ENCODE peak calls at places on chromosomes 12 and 14, in ten cellular contexts. Q is breast epithelium, O is prostate gland, F is WERI-Rb-1, E is psoas muscle, U is kidney, V is upper lobe of right lung, Y is transverse colon, A is astrocyte, C is lower lobe of right lung. P is an unnamed sample. For H3K9me3 and H3K36me3, the result is how much of the 10 kb centered on the place peaks cover.

GRCh38 chr12:126342866-126343265 is 1277.6 kb downstream of the AACS start:
- DNase-seq in E (no peak), O (no peak), Y (no peak), C (no peak), A (no peak), F (no peak), U (no peak), V (no peak), Q (no peak), P (no peak)

GRCh38 chr14:21071225-21072041 is 1.3 kb downstream of the ARHGEF40 start:
- DNase-seq in E (peak), V (peak), A (peak), Q (peak), C (peak), O (peak), Y (peak), F (peak), U (peak), P (peak)

GRCh38 chr14:51094282-51094821 is 553 bp downstream of the TRIM9 start:
- DNase-seq in Q (no peak), Y (no peak), A (no peak), O (no peak), V (peak), U (peak), C (peak), E (peak), F (peak), P (peak)

GRCh38 chr12:51524386-51524901 is 66.6 kb upstream of the SCN8A start:
- DNase-seq in A (no peak), V (no peak), F (no peak), C (no peak), O (no peak), E (no peak), Q (no peak), Y (no peak), U (no peak), P (peak)

GRCh38 chr14:89401241-89401640 is 15.8 kb downstream of the FOXN3 start:
- DNase-seq in Y (no peak), V (no peak), C (no peak), A (no peak), E (no peak), F (no peak), Q (no peak), O (no peak), U (no peak), P (no peak)

GRCh38 chr12:20475542-20475941 is 107.2 kb downstream of the PDE3A start:
- DNase-seq in Y (no peak), A (peak), F (no peak), O (no peak), U (no peak), V (no peak), Q (no peak), E (no peak), C (no peak), P (no peak)

GRCh38 chr12:52818376-52818775 is 4.5 kb upstream of the KRT4 start:
- DNase-seq in V (no peak), F (no peak), Y (no peak), Q (no peak), E (no peak), A (no peak), C (no peak), U (no peak), O (no peak), P (no peak)

GRCh38 chr14:23137221-23138172 is 18.4 kb upstream of the CEBPE start:
- DNase-seq in A (no peak), F (no peak), Q (peak), E (no peak), V (no peak), O (peak), Y (no peak), C (no peak), U (no peak), P (no peak)

GRCh38 chr12:43102506-43103269 is 449.3 kb downstream of the ADAMTS20 start:
- DNase-seq in C (no peak), U (no peak), A (no peak), Q (no peak), F (no peak), Y (no peak), E (no peak), V (no peak), O (no peak), P (no peak)

GRCh38 chr12:13328535-13328934 is 132.0 kb downstream of the EMP1 start:
- DNase-seq in U (no peak), A (no peak), Y (no peak), F (peak), V (no peak), C (no peak), E (no peak), O (no peak), Q (no peak), P (no peak)

GRCh38 chr12:52203126-52203921 is 11.5 kb upstream of the KRT80 start:
- DNase-seq in F (no peak), C (peak), V (peak), Y (peak), Q (peak), O (peak), U (peak), A (peak), E (peak), P (peak)

GRCh38 chr14:70005281-70005805 is 126.1 kb downstream of the SMOC1 start:
- DNase-seq in A (no peak), Q (no peak), F (peak), U (no peak), C (no peak), E (no peak), Y (peak), O (no peak), V (no peak), P (no peak)

GRCh38 chr14:104888489-104889373 is 23.7 kb downstream of the CEP170B start:
- DNase-seq in Y (no peak), A (no peak), E (peak), F (no peak), V (peak), U (peak), O (no peak), C (no peak), Q (peak), P (peak)

GRCh38 chr14:80336613-80337106 is 125.4 kb upstream of the DIO2 start:
- DNase-seq in V (no peak), Q (no peak), E (no peak), A (no peak), O (no peak), C (no peak), F (no peak), U (no peak), Y (no peak), P (no peak)

GRCh38 chr14:60512952-60513554 is 4.1 kb downstream of the SIX6 start:
- DNase-seq in F (no peak), A (no peak), C (no peak), Y (no peak), E (no peak), O (no peak), V (no peak), Q (no peak), U (no peak), P (no peak)
- H3K9me3 ChIP-seq in F (under half), A (under half), C (under half), Y (under half), E (under half), O (under half), V (under half), Q (under half), U (under half), P (under half)

GRCh38 chr12:100348657-100349454 is 8.0 kb upstream of the SLC17A8 start:
- DNase-seq in V (no peak), U (no peak), C (no peak), Y (no peak), F (no peak), O (no peak), Q (no peak), A (peak), E (no peak), P (no peak)
- TF ChIP-seq CTCF in V (peak), U (peak), C (peak), Y (no peak), F (no peak), O (peak), Q (peak), A (peak), E (peak), P (peak)

GRCh38 chr12:76042147-76042546 is 10.6 kb upstream of the PHLDA1 start:
- DNase-seq in U (no peak), A (no peak), C (no peak), E (no peak), Y (no peak), Q (no peak), V (no peak), O (no peak), F (no peak), P (no peak)

GRCh38 chr12:76047060-76047459 is 15.5 kb upstream of the PHLDA1 start:
- DNase-seq in O (no peak), U (no peak), E (no peak), Y (no peak), V (no peak), Q (no peak), C (no peak), A (no peak), F (no peak), P (no peak)

GRCh38 chr12:76049575-76050251 is 18.1 kb upstream of the PHLDA1 start:
- DNase-seq in U (no peak), V (no peak), C (no peak), Y (no peak), A (no peak), F (no peak), E (no peak), O (no peak), Q (no peak), P (no peak)

GRCh38 chr12:76043377-76043776 is 11.8 kb upstream of the PHLDA1 start:
- DNase-seq in V (no peak), U (no peak), Q (no peak), A (no peak), C (no peak), O (no peak), E (no peak), F (no peak), Y (no peak), P (no peak)

GRCh38 chr12:76047742-76048141 is 16.2 kb upstream of the PHLDA1 start:
- DNase-seq in O (no peak), Y (no peak), Q (no peak), A (no peak), E (no peak), V (no peak), C (no peak), U (no peak), F (no peak), P (no peak)
- H3K36me3 ChIP-seq in O (under half), Y (under half), Q (under half), A (half or more), E (half or more), V (half or more), C (half or more), U (under half), F (under half), P (half or more)

DNA sequence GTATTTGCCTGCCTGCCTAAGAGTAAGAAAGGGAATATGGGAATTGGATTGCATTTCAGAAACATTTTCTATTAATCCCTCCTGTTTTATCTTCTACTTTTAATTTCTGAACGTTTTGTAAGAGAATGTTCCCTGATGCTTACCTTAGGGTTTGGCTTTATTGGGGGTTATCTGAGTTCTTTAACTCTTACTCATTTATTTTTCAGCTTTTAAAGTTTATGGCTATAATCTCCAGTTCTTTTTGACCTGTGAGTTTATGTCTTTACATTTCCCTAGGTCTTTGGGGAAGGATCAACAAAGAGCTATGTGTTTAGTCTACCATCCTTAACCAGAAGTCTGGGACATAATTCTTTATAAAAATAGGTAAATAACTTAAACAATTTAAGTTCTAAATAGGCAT is 46.7 kb downstream of the FBXO34 start:
- DNase-seq in O (no peak), F (no peak), U (no peak), Y (no peak), Q (no peak), A (no peak), V (no peak), E (no peak), C (no peak), P (no peak)
- H3K9me3 ChIP-seq in O (under half), F (under half), U (under half), Y (under half), Q (under half), A (under half), V (under half), E (under half), C (under half), P (under half)

GRCh38 chr14:98138666-98139065 is 1133.3 kb downstream of the BCL11B start:
- DNase-seq in C (no peak), A (no peak), Q (no peak), U (no peak), E (no peak), F (peak), V (no peak), O (peak), Y (peak), P (no peak)
- TF ChIP-seq CTCF in C (peak), A (peak), Q (peak), U (peak), E (no peak), F (peak), V (peak), O (peak), Y (peak), P (peak)

GRCh38 chr14:75427482-75428229 is at the start of gene JDP2:
- DNase-seq in F (peak), Q (peak), E (peak), U (peak), O (peak), A (peak), Y (peak), V (peak), C (peak), P (peak)

GRCh38 chr14:75425443-75425842 is 2.4 kb upstream of the JDP2 start:
- DNase-seq in O (no peak), A (no peak), F (no peak), C (no peak), Y (no peak), V (no peak), E (no peak), U (no peak), Q (no peak), P (no peak)

GRCh38 chr14:75427126-75427481 is 718 bp upstream of the JDP2 start:
- DNase-seq in E (no peak), U (peak), F (no peak), O (no peak), A (no peak), V (peak), Q (no peak), Y (peak), C (peak), P (no peak)

GRCh38 chr14:75428230-75429104 is 645 bp downstream of the JDP2 start:
- DNase-seq in E (peak), U (peak), V (peak), O (no peak), Q (no peak), F (peak), Y (peak), C (peak), A (no peak), P (peak)

DNA sequence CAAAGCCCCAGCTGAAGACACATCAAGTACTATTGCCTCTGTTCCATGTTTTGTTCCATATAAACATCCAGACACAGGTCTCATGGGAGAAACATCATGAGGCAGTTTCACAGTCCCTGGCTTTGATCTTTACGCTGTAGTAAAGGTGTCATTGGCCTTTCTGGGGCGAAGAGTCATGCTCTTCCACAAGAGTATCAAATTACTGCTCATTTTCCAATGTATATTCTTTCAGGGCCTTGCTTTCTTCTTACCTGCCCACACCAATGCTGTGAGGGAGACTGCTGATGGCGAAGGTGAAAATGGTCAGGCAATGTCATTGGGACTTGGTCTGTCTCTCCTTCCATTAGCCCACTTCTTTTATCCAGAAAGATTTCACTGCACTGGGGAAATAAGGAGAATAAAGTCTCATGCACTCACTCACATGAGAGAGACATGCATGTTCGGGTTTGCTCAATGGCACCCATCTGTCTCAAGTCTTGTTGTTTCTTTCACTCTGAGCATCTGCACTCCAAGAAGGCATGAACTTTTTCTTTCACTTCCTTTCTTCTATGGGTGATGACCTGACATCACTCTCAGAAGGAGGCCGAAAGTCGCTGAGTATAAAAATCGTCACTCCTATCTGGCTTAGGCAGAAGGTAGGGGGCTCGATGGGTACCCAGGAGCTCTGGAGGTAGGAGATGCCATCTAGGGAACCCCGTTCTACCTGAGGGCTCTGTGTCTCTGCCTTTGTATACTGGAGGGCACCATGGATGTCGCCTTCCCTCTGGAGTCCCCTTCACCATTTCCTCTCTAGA is 1.3 kb upstream of the JDP2 start:
- DNase-seq in Y (no peak), A (no peak), V (no peak), F (no peak), Q (no peak), C (no peak), O (no peak), U (no peak), E (no peak), P (no peak)
- H3K36me3 ChIP-seq in Y (under half), A (under half), V (under half), F (under half), Q (under half), C (under half), O (under half), U (under half), E (under half), P (under half)